ENCODE peak calls at places on chromosomes 3 and 15, in five cellular contexts. T, A, U, W and P are unnamed samples.

GRCh38 chr3:632571-633170 is 436.1 kb downstream of the CHL1 start:
- DNase-seq in T (peak; percentile 77), A (peak; percentile 26), U (peak; percentile 35), W (peak; percentile 82), P (peak; percentile 22)

GRCh38 chr3:63945558-63946096 is 33.4 kb upstream of the SCAANT1 start:
- DNase-seq in T (no peak), A (no peak), U (no peak), W (no peak), P (no peak)

GRCh38 chr3:132210476-132211346 is 106.5 kb upstream of the ACP3 start:
- DNase-seq in T (peak; percentile 65), A (peak; percentile 8), U (peak; percentile 39), W (peak; percentile 61), P (peak; percentile 38)

GRCh38 chr3:73080201-73080966 is 18.9 kb downstream of the EBLN2 start:
- DNase-seq in T (no peak), A (no peak), U (no peak), W (no peak), P (no peak)

GRCh38 chr15:89496155-89497098 is at the start of gene RHCG:
- DNase-seq in T (no peak), A (peak; percentile 61), U (no peak), W (peak; percentile 77), P (peak; percentile 59)

GRCh38 chr15:74420193-74420905 is 13.4 kb downstream of the SEMA7A start:
- DNase-seq in T (peak; percentile 67), A (no peak), U (no peak), W (no peak), P (peak; percentile 45)

GRCh38 chr15:79086814-79087213 is 3.8 kb downstream of the RASGRF1 start:
- DNase-seq in T (no peak), A (no peak), U (no peak), W (no peak), P (no peak)

GRCh38 chr3:107431048-107431297 is 53.7 kb downstream of the CCDC54 start:
- DNase-seq in T (no peak), A (no peak), U (no peak), W (no peak), P (no peak)

GRCh38 chr3:166844329-166844728 is 535.8 kb downstream of the ZBBX start:
- DNase-seq in T (peak; percentile 17), A (no peak), U (no peak), W (no peak), P (no peak)

GRCh38 chr3:79521221-79521848 is 246.5 kb downstream of the ROBO1 start:
- DNase-seq in T (peak; percentile 84), A (peak; percentile 21), U (peak; percentile 8), W (peak; percentile 63), P (peak; percentile 50)

GRCh38 chr15:28984421-28985375 is 98.9 kb downstream of the APBA2 start:
- DNase-seq in T (no peak), A (peak; percentile 81), U (no peak), W (peak; percentile 73), P (peak; percentile 9)

GRCh38 chr3:136728918-136729317 is 23.3 kb downstream of the STAG1 start:
- DNase-seq in T (no peak), A (no peak), U (no peak), W (peak; percentile 41), P (peak; percentile 96)

GRCh38 chr15:75051161-75051560 is 27.8 kb downstream of the PPCDC start:
- DNase-seq in T (no peak), A (no peak), U (no peak), W (no peak), P (no peak)

GRCh38 chr15:85692873-85693272 is 101.9 kb downstream of the KLHL25 start:
- DNase-seq in T (no peak), A (no peak), U (no peak), W (no peak), P (no peak)

GRCh38 chr3:17645074-17645698 is 97.2 kb downstream of the TBC1D5 start:
- DNase-seq in T (peak; percentile 85), A (peak; percentile 28), U (peak; percentile 43), W (peak; percentile 64), P (peak; percentile 75)

GRCh38 chr15:68990755-68991500 is 23.6 kb upstream of the NOX5 start:
- DNase-seq in T (no peak), A (no peak), U (no peak), W (no peak), P (peak; percentile 23)

GRCh38 chr3:70621451-70621850 is 309.0 kb upstream of the MDFIC2 start:
- DNase-seq in T (no peak), A (no peak), U (no peak), W (no peak), P (peak; percentile 2)

GRCh38 chr3:99626415-99626788 is 12.0 kb upstream of the COL8A1 start:
- DNase-seq in T (no peak), A (no peak), U (no peak), W (no peak), P (no peak)

GRCh38 chr3:131608741-131609140 is 106.0 kb upstream of the MRPL3 start:
- DNase-seq in T (no peak), A (no peak), U (no peak), W (no peak), P (peak; percentile 50)

GRCh38 chr3:115072265-115073008 is 74.7 kb downstream of the ZBTB20 start:
- DNase-seq in T (peak; percentile 38), A (no peak), U (peak; percentile 22), W (no peak), P (peak; percentile 78)

GRCh38 chr3:184284696-184285095 is 8.9 kb downstream of the ECE2 start:
- DNase-seq in T (peak; percentile 81), A (peak; percentile 91), U (peak; percentile 70), W (peak; percentile 88), P (peak; percentile 79)

GRCh38 chr3:159796744-159797143 is 191.9 kb upstream of the IL12A start:
- DNase-seq in T (peak; percentile 37), A (no peak), U (no peak), W (no peak), P (peak; percentile 96)

GRCh38 chr15:63107895-63108546 is 13.6 kb upstream of the LACTB start:
- DNase-seq in T (peak; percentile 38), A (no peak), U (no peak), W (no peak), P (peak; percentile 99)

GRCh38 chr3:123157209-123157597 is 44.5 kb upstream of the SEC22A start:
- DNase-seq in T (no peak), A (no peak), U (no peak), W (no peak), P (no peak)

GRCh38 chr3:123158330-123158729 is 43.4 kb upstream of the SEC22A start:
- DNase-seq in T (peak; percentile 67), A (peak; percentile 19), U (no peak), W (no peak), P (peak; percentile 14)

GRCh38 chr3:123158899-123159390 is 42.8 kb upstream of the SEC22A start:
- DNase-seq in T (no peak), A (peak; percentile 71), U (no peak), W (no peak), P (no peak)

GRCh38 chr3:123156276-123156995 is 45.3 kb upstream of the SEC22A start:
- DNase-seq in T (no peak), A (no peak), U (no peak), W (no peak), P (no peak)

DNA sequence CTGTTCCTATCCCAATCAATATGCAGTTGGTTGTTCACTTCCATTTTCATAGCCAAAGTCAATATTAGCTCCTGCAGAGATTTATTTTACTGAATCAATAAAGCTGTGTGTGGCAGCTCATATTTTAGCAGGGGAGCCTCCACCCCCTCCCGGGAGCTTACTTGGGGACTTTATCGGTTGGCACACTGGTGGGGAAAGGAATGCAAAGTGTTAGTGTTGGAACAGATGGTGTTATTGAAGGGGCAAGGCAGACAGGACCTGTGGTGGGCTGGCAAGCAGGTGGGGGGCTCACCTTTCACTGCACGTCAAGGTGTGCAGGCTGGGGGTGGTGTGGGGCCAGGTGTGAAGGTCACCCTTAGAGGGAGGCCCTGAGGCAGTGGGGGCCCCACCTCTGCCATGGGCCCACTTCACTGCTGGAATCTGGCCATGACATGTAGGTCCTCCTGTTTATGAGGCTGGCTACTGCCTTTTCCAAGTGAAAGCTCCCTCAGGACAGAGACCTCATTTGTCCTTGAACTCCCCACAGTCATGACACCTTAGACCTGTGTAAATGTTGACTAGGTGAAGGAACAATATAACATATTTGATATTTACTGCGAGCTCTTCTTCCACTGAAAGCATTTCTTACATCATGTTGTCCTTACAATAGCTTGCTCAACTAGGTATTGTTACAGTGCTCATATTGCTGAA is 44.0 kb upstream of the SEC22A start:
- DNase-seq in T (no peak), A (no peak), U (no peak), W (no peak), P (no peak)
- H3K27ac ChIP-seq in T (no peak overlapping the region), A (no peak overlapping the region), U (no peak overlapping the region), W (no peak overlapping the region), P (no peak overlapping the region)

DNA sequence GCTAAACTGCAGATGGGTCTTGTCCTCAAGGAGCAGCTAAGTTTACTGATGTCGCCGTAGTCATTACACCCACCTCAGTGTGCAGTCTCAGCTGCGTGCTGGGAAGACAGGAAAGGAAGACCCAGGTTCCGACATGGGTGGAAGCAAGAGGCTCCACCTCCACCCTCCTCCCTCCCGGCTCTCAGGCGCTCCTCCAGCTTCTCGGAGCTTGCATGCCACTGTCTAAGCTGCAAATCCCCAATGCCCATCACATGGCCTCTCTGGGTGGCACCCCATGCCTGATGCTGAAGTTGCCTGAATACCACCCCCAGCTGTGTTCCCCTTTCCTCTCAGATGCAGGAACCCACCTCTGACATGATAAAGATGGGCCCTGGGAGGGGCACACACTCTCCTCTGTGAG is 58.5 kb downstream of the MGLL start:
- DNase-seq in T (no peak), A (no peak), U (no peak), W (no peak), P (no peak)
- H3K9ac ChIP-seq in T (no peak overlapping the region), A (no peak overlapping the region), U (no peak overlapping the region), W (no peak overlapping the region), P (no peak overlapping the region)

GRCh38 chr15:77225088-77225487 is 154.2 kb upstream of the TSPAN3 start:
- DNase-seq in T (no peak), A (no peak), U (no peak), W (no peak), P (no peak)
- TF ChIP-seq EZH2phosphoT487 in T (no peak), A (no peak), U (no peak), W (no peak), P (no peak)

DNA sequence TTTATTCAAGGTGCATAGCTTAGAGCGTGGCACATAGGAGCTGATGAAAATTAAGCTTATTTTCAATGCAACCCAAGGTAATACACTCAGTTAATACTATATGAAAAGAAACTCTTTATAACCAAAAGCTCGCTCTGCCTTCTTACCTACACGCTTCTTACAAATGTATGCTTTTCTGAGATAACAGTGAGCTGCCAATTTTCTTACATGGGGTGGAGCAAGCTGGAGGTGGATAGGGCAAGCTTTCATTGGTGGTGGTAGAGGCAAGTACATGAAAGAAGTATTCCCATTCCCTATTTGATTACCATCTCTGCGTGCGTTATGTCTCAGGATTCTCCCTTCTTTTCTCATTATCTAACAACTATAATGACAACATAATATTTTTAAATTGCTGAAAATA is 8.9 kb downstream of the DZIP3 start:
- DNase-seq in T (no peak), A (no peak), U (no peak), W (no peak), P (no peak)
- H3K27ac ChIP-seq in T (no peak overlapping the region), A (no peak overlapping the region), U (no peak overlapping the region), W (no peak overlapping the region), P (no peak overlapping the region)

GRCh38 chr15:52674831-52675230 is 4.4 kb downstream of the ATOSA start:
- DNase-seq in T (no peak), A (no peak), U (no peak), W (no peak), P (no peak)
- H3K9ac ChIP-seq in T (no peak overlapping the region), A (no peak overlapping the region), U (no peak overlapping the region), W (no peak overlapping the region), P (no peak overlapping the region)